ENCODE peak calls at places on chromosomes 7 and 10, in six cellular contexts. T, D, R, J, A and B are unnamed samples.

GRCh38 chr10:86512137-86512536 is 9.5 kb downstream of the WAPL start:
- DNase-seq in T (no peak), D (no peak), R (no peak), J (no peak), A (no peak), B (no peak)

GRCh38 chr10:109912335-109913282 is 10.7 kb downstream of the XPNPEP1 start:
- DNase-seq in T (peak; percentile 52), D (no peak), R (no peak), J (no peak), A (peak; percentile 99), B (peak; percentile 94)

GRCh38 chr10:129941199-129942018 is 22.7 kb downstream of the EBF3 start:
- DNase-seq in T (no peak), D (no peak), R (no peak), J (no peak), A (no peak), B (no peak)

GRCh38 chr10:53622201-53622600 is 849.6 kb upstream of the MBL2 start:
- DNase-seq in T (no peak), D (no peak), R (no peak), J (no peak), A (no peak), B (no peak)

GRCh38 chr10:100356067-100357017 is 9.3 kb downstream of the SCD start:
- DNase-seq in T (no peak), D (no peak), R (no peak), J (no peak), A (no peak), B (no peak)

GRCh38 chr10:132395704-132396494 is 1.1 kb upstream of the PWWP2B start:
- DNase-seq in T (peak; percentile 48), D (peak; percentile 87), R (no peak), J (peak; percentile 84), A (no peak), B (no peak)

GRCh38 chr10:71975087-71975890 is 11.1 kb downstream of the CHST3 start:
- DNase-seq in T (no peak), D (peak; percentile 69), R (no peak), J (no peak), A (no peak), B (no peak)

GRCh38 chr10:47412869-47413268 is 28.8 kb upstream of the ZNF488 start:
- DNase-seq in T (no peak), D (no peak), R (no peak), J (no peak), A (no peak), B (no peak)

GRCh38 chr7:66016131-66016461 is 34.1 kb upstream of the GUSB start:
- DNase-seq in T (no peak), D (no peak), R (no peak), J (no peak), A (peak; percentile 57), B (no peak)

GRCh38 chr7:43565786-43566185 is 17.1 kb upstream of the STK17A start:
- DNase-seq in T (no peak), D (no peak), R (no peak), J (no peak), A (no peak), B (no peak)

GRCh38 chr7:155667241-155667849 is 22.9 kb downstream of the RBM33 start:
- DNase-seq in T (no peak), D (no peak), R (no peak), J (no peak), A (no peak), B (no peak)

GRCh38 chr7:31003721-31004120 is 40.0 kb downstream of the GHRHR start:
- DNase-seq in T (no peak), D (no peak), R (no peak), J (no peak), A (peak; percentile 31), B (no peak)

GRCh38 chr10:30701471-30702173 is 72.1 kb upstream of the LYZL2 start:
- DNase-seq in T (peak; percentile 83), D (no peak), R (no peak), J (no peak), A (peak; percentile 70), B (peak; percentile 87)

GRCh38 chr10:48462482-48463020 is 142.3 kb downstream of the ARHGAP22 start:
- DNase-seq in T (no peak), D (peak; percentile 38), R (no peak), J (no peak), A (no peak), B (no peak)

GRCh38 chr7:89623018-89623672 is 531.1 kb upstream of the STEAP1 start:
- DNase-seq in T (no peak), D (no peak), R (peak; percentile 1), J (peak; percentile 68), A (no peak), B (peak; percentile 29)

GRCh38 chr7:24722386-24723177 is 34.7 kb downstream of the GSDME start:
- DNase-seq in T (peak; percentile 9), D (no peak), R (no peak), J (peak; percentile 45), A (no peak), B (peak; percentile 24)

GRCh38 chr10:123139521-123140163 is 3.9 kb downstream of the HMX3 start:
- DNase-seq in T (no peak), D (peak; percentile 68), R (peak; percentile 22), J (peak; percentile 62), A (no peak), B (no peak)

DNA sequence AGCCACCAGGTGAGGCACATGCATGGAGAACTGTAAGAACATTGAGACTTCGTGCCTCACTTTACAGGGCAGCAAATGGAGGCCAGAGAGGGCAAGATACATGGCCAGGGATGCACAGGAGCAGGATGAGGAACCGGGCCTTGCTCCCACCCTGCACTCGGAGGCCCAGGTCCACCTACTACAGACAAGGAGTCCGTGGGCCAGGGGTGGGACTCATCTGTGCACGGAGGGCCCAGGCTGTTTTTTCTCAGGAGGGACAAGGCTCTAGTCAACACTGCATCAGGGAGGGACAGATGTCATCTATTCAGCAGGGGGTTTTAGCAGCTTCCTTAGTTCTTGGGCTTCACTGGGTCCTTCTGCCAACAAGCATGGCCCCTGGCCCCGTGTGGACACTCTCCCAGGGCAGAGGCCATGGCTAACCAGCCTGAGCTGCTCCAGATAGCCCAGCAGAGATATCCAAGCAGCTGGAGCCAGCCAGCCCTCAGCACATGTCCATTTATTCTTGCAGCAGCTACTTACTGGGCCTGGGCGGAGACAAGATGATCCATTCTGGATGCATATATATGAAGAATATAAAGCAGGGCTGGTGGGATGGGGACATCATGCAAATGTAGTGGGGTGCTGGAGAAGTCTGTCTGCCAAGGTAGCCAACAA is 134.5 kb upstream of the RET start:
- DNase-seq in T (no peak), D (no peak), R (no peak), J (no peak), A (no peak), B (no peak)
- H3K4me1 ChIP-seq in T (no peaks in the 10 kb centered on the region), D (no peaks in the 10 kb centered on the region), R (no peaks in the 10 kb centered on the region), J (no peaks in the 10 kb centered on the region), A (no peaks in the 10 kb centered on the region), B (no peaks in the 10 kb centered on the region)

DNA sequence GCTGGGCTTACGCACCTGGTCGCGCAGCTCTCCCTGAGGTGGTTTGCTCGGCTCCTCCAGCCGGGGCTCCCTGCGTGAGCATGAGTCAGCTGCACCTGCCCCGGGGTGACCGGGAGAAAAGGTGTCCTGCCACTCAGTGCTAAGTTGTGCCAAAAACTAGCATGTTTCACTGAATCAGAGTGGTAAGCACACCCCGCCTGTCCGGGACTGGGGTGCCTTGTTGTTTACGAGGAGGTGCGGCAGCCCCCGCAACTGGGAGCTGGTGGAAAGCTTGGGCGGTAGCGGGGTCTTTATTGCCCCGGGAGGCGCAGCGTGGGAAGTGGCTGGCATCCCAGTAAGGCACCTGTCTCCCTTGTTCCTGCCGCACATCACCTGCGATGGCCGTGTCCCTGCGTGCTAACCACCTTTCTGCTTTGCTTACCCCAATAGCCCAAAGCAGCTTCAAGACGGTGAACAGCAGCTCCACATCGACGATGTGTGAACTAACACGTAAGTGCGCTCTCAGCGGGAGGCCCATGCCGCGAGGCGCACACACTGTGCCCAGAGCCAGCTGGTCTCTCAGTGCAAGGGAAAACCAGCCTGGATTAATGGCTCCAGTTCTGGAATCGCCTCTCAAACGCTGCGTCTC is 506.6 kb upstream of the FOXK1 start:
- DNase-seq in T (no peak), D (no peak), R (no peak), J (no peak), A (no peak), B (no peak)
- TF ChIP-seq CTCF in T (no peak), D (no peak), R (no peak), J (no peak), A (no peak), B (no peak)

GRCh38 chr7:26284995-26285632 is 6.5 kb upstream of the SNX10 start:
- DNase-seq in T (no peak), D (no peak), R (no peak), J (no peak), A (no peak), B (peak; percentile 43)

GRCh38 chr7:26280097-26280496 is 11.6 kb upstream of the SNX10 start:
- DNase-seq in T (no peak), D (no peak), R (no peak), J (no peak), A (no peak), B (no peak)

GRCh38 chr7:26286157-26286556 is 5.5 kb upstream of the SNX10 start:
- DNase-seq in T (no peak), D (no peak), R (no peak), J (no peak), A (no peak), B (no peak)

GRCh38 chr7:26280723-26281122 is 10.9 kb upstream of the SNX10 start:
- DNase-seq in T (no peak), D (no peak), R (no peak), J (no peak), A (no peak), B (no peak)

GRCh38 chr7:26284477-26284876 is 7.2 kb upstream of the SNX10 start:
- DNase-seq in T (no peak), D (no peak), R (no peak), J (no peak), A (no peak), B (no peak)
- H3K4me1 ChIP-seq in T (no peaks in the 10 kb centered on the region), D (no peaks in the 10 kb centered on the region), R (no peaks in the 10 kb centered on the region), J (no peaks in the 10 kb centered on the region), A (no peaks in the 10 kb centered on the region), B (no peaks in the 10 kb centered on the region)

GRCh38 chr10:104337985-104338735 is at the start of gene ITPRIP:
- DNase-seq in T (peak; percentile 85), D (peak; percentile 70), R (peak; percentile 81), J (peak; percentile 78), A (peak; percentile 84), B (peak; percentile 87)
- TF ChIP-seq CTCF in T (no peak), D (peak; percentile 11), R (no peak), J (peak; percentile 20), A (no peak), B (peak; percentile 58)

GRCh38 chr10:97598407-97599271 is 9.1 kb downstream of the C10orf62 start:
- DNase-seq in T (no peak), D (no peak), R (no peak), J (no peak), A (no peak), B (no peak)
- H3K4me1 ChIP-seq in T (no peaks in the 10 kb centered on the region), D (peaks cover 6% of the 10 kb centered on the region), R (peaks cover 34% of the 10 kb centered on the region), J (no peaks in the 10 kb centered on the region), A (peaks cover 25% of the 10 kb centered on the region), B (no peaks in the 10 kb centered on the region)

GRCh38 chr7:64183126-64183742 is 23.8 kb upstream of the ZNF735 start:
- DNase-seq in T (no peak), D (no peak), R (no peak), J (no peak), A (no peak), B (peak; percentile 10)
- TF ChIP-seq CTCF in T (peak; percentile 4), D (peak; percentile 64), R (no peak), J (peak; percentile 33), A (no peak), B (peak; percentile 77)

GRCh38 chr10:102505462-102506115 is 1.8 kb downstream of the SUFU start:
- DNase-seq in T (no peak), D (no peak), R (no peak), J (no peak), A (no peak), B (no peak)
- H3K4me1 ChIP-seq in T (peaks cover 9% of the 10 kb centered on the region), D (peaks cover 14% of the 10 kb centered on the region), R (peaks cover 16% of the 10 kb centered on the region), J (peaks cover 18% of the 10 kb centered on the region), A (peaks cover 16% of the 10 kb centered on the region), B (peaks cover 20% of the 10 kb centered on the region)

GRCh38 chr10:6163364-6164270 is 39.1 kb upstream of the PFKFB3 start:
- DNase-seq in T (peak; percentile 88), D (peak; percentile 93), R (peak; percentile 80), J (peak; percentile 94), A (peak; percentile 66), B (peak; percentile 97)
- TF ChIP-seq CTCF in T (no peak), D (no peak), R (no peak), J (no peak), A (no peak), B (no peak)